ENCODE peak calls at places on chromosomes 4 and X, in eight cellular contexts. K is CD8-positive, alpha-beta T cell; U is CD4-positive, CD25-positive, alpha-beta regulatory T cell; X is aorta; N is left lung; H is substantia nigra; W is fibroblast of lung; M is cardiac muscle cell. R is an unnamed sample.

GRCh38 chr4:150974750-150975149 is 40.3 kb downstream of the LRBA start:
- DNase-seq in U (no peak), K (no peak), H (no peak), W (no peak), X (no peak), N (no peak), M (no peak), R (no peak)

GRCh38 chr4:111454961-111455360 is 690.3 kb upstream of the FAM241A start:
- DNase-seq in W (peak), M (peak), K (no peak), N (peak), X (no peak), U (no peak), H (no peak), R (no peak)

GRCh38 chrX:123993904-123994635 is 32.6 kb downstream of the STAG2 start:
- DNase-seq in M (no peak), N (no peak), W (no peak), K (no peak), U (no peak), X (no peak), H (no peak), R (no peak)

GRCh38 chr4:80492761-80493160 is 157.2 kb downstream of the CFAP299 start:
- DNase-seq in N (no peak), X (no peak), M (no peak), W (no peak), H (no peak), U (peak), K (peak), R (no peak)

GRCh38 chr4:52617467-52618017 is 41.6 kb downstream of the USP46 start:
- DNase-seq in X (no peak), K (no peak), N (no peak), H (no peak), M (no peak), W (no peak), U (no peak), R (no peak)

GRCh38 chrX:16476692-16477091 is 173.3 kb upstream of the S100G start:
- DNase-seq in U (no peak), K (no peak), X (no peak), N (no peak), W (no peak), H (no peak), M (no peak), R (no peak)

GRCh38 chr4:77193511-77194236 is 36.7 kb downstream of the CCNG2 start:
- DNase-seq in W (no peak), X (peak), H (peak), U (peak), N (peak), K (peak), M (no peak), R (peak)

GRCh38 chrX:38293741-38294140 is 33.6 kb downstream of the RPGR start:
- DNase-seq in K (no peak), X (no peak), U (no peak), M (no peak), W (no peak), N (no peak), H (no peak), R (no peak)

GRCh38 chr4:6204098-6204497 is 3.7 kb upstream of the JAKMIP1 start:
- DNase-seq in W (no peak), H (no peak), K (no peak), U (no peak), X (no peak), M (no peak), N (no peak), R (no peak)

GRCh38 chr4:110164251-110164650 is 34.2 kb downstream of the ELOVL6 start:
- DNase-seq in W (peak), X (no peak), M (peak), U (no peak), H (no peak), N (no peak), K (no peak), R (no peak)

GRCh38 chr4:128583753-128584712 is 225.5 kb upstream of the JADE1 start:
- DNase-seq in M (peak), N (peak), K (no peak), W (no peak), X (no peak), H (no peak), U (no peak), R (no peak)

GRCh38 chrX:115030635-115031034 is 13.2 kb upstream of the IL13RA2 start:
- DNase-seq in U (no peak), X (no peak), N (no peak), M (no peak), K (no peak), H (no peak), W (no peak), R (no peak)

GRCh38 chr4:24174622-24175021 is 284.8 kb upstream of the PPARGC1A start:
- DNase-seq in U (no peak), W (peak), M (no peak), K (no peak), X (no peak), N (no peak), H (no peak), R (no peak)

GRCh38 chr4:8393593-8394038 is 46.9 kb downstream of the ACOX3 start:
- DNase-seq in X (peak), U (no peak), K (no peak), M (peak), W (peak), N (peak), H (peak), R (peak)

GRCh38 chr4:99835942-99836341 is 19.3 kb downstream of the DAPP1 start:
- DNase-seq in M (no peak), N (no peak), W (no peak), K (no peak), H (no peak), X (no peak), U (no peak), R (no peak)

GRCh38 chrX:28398352-28398751 is 188.9 kb upstream of the IL1RAPL1 start:
- DNase-seq in N (no peak), U (no peak), H (no peak), M (no peak), X (no peak), K (no peak), W (no peak), R (no peak)

GRCh38 chrX:94854251-94854650 is 1180.2 kb downstream of the FAM133A start:
- DNase-seq in N (no peak), W (no peak), U (no peak), K (no peak), M (no peak), H (no peak), X (no peak), R (no peak)

GRCh38 chrX:72094894-72095293 is 36.8 kb downstream of the RTL5 start:
- DNase-seq in N (peak), W (peak), X (no peak), U (peak), H (no peak), M (peak), K (peak), R (no peak)

GRCh38 chr4:80182237-80182866 is 15.0 kb upstream of the PRDM8 start:
- DNase-seq in U (no peak), M (no peak), X (no peak), N (no peak), H (no peak), W (no peak), K (peak), R (no peak)

GRCh38 chr4:88528861-88529260 is 5.3 kb upstream of the PYURF start:
- DNase-seq in U (no peak), H (no peak), K (no peak), M (peak), N (no peak), X (no peak), W (no peak), R (no peak)

GRCh38 chr4:27059446-27059845 is 198.8 kb downstream of the STIM2 start:
- DNase-seq in U (no peak), K (no peak), X (no peak), M (no peak), W (no peak), H (no peak), N (no peak), R (no peak)

GRCh38 chrX:108022491-108023089 is 22.3 kb upstream of the VSIG1 start:
- DNase-seq in H (no peak), M (no peak), W (no peak), X (no peak), N (no peak), U (no peak), K (no peak), R (no peak)

GRCh38 chrX:74923942-74924448 is 1.3 kb downstream of the NEXMIF start:
- DNase-seq in H (peak), M (peak), X (peak), U (no peak), W (no peak), N (peak), K (no peak), R (peak)

GRCh38 chr4:112253382-112254000 is 21.9 kb downstream of the AP1AR start:
- DNase-seq in X (no peak), W (no peak), H (no peak), M (no peak), N (no peak), U (no peak), K (no peak), R (no peak)

GRCh38 chrX:110852180-110852579 is 56.6 kb upstream of the CHRDL1 start:
- DNase-seq in M (peak), U (no peak), H (no peak), X (no peak), W (peak), N (no peak), K (no peak), R (no peak)

GRCh38 chr4:23934223-23934622 is 44.4 kb upstream of the PPARGC1A start:
- DNase-seq in M (no peak), X (no peak), N (no peak), U (no peak), K (no peak), W (no peak), H (no peak), R (no peak)

GRCh38 chrX:20653070-20653469 is 386.4 kb upstream of the RPS6KA3 start:
- DNase-seq in H (no peak), X (no peak), U (no peak), W (peak), M (no peak), N (no peak), K (no peak), R (no peak)

GRCh38 chrX:129984196-129984962 is 1.9 kb downstream of the BCORL1 start:
- DNase-seq in M (peak), K (peak), H (no peak), W (peak), X (peak), U (peak), N (peak), R (no peak)

GRCh38 chr4:137981277-137981676 is 260.9 kb downstream of the SLC7A11 start:
- DNase-seq in K (no peak), X (no peak), U (no peak), W (peak), N (no peak), M (peak), H (no peak), R (no peak)

GRCh38 chr4:137980641-137981040 is 261.5 kb downstream of the SLC7A11 start:
- DNase-seq in K (no peak), U (no peak), H (no peak), M (no peak), W (no peak), X (no peak), N (no peak), R (no peak)
- H3K27ac ChIP-seq in K (no peak), U (no peak), H (no peak), M (no peak), W (no peak), X (no peak), N (no peak), R (no peak)

GRCh38 chrX:12949927-12950656 is 24.8 kb upstream of the TMSB4X start:
- DNase-seq in N (peak), U (peak), K (peak), H (peak), W (peak), X (peak), M (peak), R (peak)
- H3K27ac ChIP-seq in N (peak), U (peak), K (peak), H (peak), W (peak), X (peak), M (no peak), R (peak)

DNA sequence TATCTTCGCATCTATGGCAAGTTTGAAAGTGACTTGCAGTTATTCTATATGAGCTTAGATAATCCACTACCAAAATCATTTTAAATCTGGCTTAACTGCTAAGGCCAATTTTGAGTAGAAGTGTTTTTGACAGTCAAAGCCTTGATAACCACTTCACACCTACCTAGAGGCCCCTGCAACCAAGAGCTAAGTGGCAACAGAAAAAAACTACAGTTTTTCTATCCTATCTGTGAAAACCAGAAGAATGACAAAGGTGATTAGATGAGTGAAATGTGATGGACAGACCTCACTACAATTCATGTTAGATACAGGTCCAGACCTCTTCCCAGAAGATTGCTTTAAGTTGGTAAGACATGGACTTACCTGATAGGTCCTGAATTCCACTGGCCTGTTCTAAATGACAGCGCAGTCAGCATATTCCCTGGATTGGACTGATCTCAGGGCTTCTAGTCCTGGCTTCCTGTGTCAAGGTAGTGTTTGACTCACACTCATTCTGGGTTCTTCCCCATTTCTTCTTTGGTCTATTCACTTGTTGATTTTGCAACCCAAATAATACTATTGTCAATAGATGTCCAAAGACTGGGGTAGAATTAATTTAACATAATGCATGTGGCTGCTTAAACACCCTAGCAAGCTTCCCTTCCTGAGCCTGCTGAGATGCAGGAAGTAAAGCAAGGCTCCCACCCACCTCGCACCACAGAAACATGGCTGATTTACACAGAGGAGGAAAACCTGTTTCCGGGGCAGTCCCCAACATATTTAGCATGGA is 65.1 kb downstream of the PPP3CA start:
- DNase-seq in N (no peak), X (no peak), M (no peak), W (no peak), H (no peak), K (no peak), U (no peak), R (no peak)
- H3K27ac ChIP-seq in N (no peak), X (no peak), M (no peak), W (no peak), H (no peak), K (no peak), U (no peak), R (no peak)

GRCh38 chrX:15165832-15166231 is 104.1 kb downstream of the ASB9 start:
- DNase-seq in X (no peak), K (no peak), M (no peak), W (no peak), N (no peak), H (no peak), U (no peak), R (no peak)

GRCh38 chrX:15173411-15173810 is 96.5 kb downstream of the ASB9 start:
- DNase-seq in M (no peak), N (no peak), W (peak), U (no peak), X (no peak), K (no peak), H (no peak), R (no peak)

GRCh38 chrX:15167826-15168225 is 102.1 kb downstream of the ASB9 start:
- DNase-seq in K (no peak), M (no peak), X (no peak), W (no peak), H (no peak), U (no peak), N (no peak), R (no peak)

GRCh38 chrX:15170927-15171326 is 99.0 kb downstream of the ASB9 start:
- DNase-seq in U (no peak), X (no peak), K (no peak), M (no peak), H (no peak), W (peak), N (no peak), R (no peak)
- H3K27ac ChIP-seq in U (no peak), X (no peak), K (no peak), M (no peak), H (no peak), W (no peak), N (no peak), R (no peak)

DNA sequence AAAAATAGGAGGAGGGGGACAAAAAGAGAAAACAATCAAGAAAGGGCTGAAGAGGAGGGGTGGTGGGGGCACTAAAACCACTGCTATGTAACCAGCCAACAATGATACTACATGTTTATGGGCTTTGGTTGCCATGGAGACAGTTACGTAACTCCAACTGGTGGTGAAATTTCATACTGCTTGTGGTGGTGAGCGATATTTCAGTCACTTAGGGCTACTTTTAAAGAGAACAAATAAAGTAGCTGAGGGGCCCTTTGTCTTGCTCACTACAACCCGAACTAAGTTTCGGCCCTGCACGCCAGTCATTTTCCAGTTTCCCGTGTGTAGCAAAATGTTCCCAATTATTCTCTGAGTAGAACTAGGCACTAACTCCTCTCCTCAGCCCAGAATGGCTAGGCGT is 275.2 kb upstream of the EDA2R start:
- DNase-seq in M (no peak), W (no peak), K (no peak), N (no peak), X (no peak), U (no peak), H (no peak), R (no peak)
- H3K27ac ChIP-seq in M (no peak), W (no peak), K (no peak), N (no peak), X (no peak), U (no peak), H (no peak), R (no peak)

GRCh38 chrX:48919360-48919821 is 567 bp upstream of the PIM2 start:
- DNase-seq in H (no peak), M (no peak), X (no peak), W (no peak), N (no peak), U (no peak), K (no peak), R (no peak)

GRCh38 chrX:48917139-48917980 is 1.5 kb downstream of the PIM2 start:
- DNase-seq in W (peak), H (peak), X (peak), N (peak), U (peak), K (peak), M (peak), R (no peak)

GRCh38 chrX:48918644-48919340 is at the start of gene PIM2:
- DNase-seq in N (peak), X (peak), K (peak), M (peak), W (peak), U (peak), H (peak), R (peak)

GRCh38 chrX:48919947-48920712 is 1.3 kb upstream of the PIM2 start:
- DNase-seq in X (no peak), M (no peak), H (no peak), K (no peak), N (no peak), W (no peak), U (peak), R (no peak)

DNA sequence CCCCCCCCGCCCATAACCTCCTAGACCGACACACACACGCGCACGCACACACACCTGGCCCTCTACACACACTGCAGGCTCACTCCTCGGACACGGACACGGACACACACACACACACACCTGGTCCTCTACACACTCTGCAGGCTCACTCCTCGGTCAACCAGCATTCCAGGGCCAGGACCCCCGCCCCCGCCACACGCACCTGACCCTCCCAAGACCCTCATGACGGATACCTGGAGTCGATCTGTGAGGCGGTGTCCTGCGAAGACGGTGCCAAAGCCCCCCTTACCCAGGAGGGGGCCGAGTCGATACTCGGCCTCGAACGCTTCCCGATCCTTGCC is 551 bp downstream of the PIM2 start:
- DNase-seq in W (no peak), M (no peak), H (no peak), K (no peak), N (no peak), U (no peak), X (no peak), R (no peak)
- H3K27ac ChIP-seq in W (peak), M (no peak), H (peak), K (peak), N (peak), U (peak), X (peak), R (peak)

GRCh38 chr4:75477201-75477600 is 37.0 kb downstream of the RCHY1 start:
- DNase-seq in N (no peak), H (no peak), M (peak), W (no peak), K (no peak), U (no peak), X (no peak), R (no peak)
- H3K27ac ChIP-seq in N (no peak), H (no peak), M (no peak), W (no peak), K (no peak), U (no peak), X (no peak), R (no peak)

GRCh38 chr4:74402692-74403460 is 37.9 kb downstream of the EREG start:
- DNase-seq in N (no peak), U (no peak), W (no peak), M (no peak), H (no peak), K (no peak), X (no peak), R (no peak)

GRCh38 chr4:74400395-74400794 is 35.5 kb downstream of the EREG start:
- DNase-seq in X (no peak), N (no peak), W (no peak), M (no peak), K (no peak), U (no peak), H (no peak), R (no peak)

GRCh38 chr4:74394476-74395136 is 29.7 kb downstream of the EREG start:
- DNase-seq in X (no peak), M (peak), K (no peak), N (no peak), W (peak), U (no peak), H (no peak), R (no peak)

GRCh38 chr4:74395633-74396032 is 30.7 kb downstream of the EREG start:
- DNase-seq in X (no peak), M (peak), W (peak), N (no peak), H (no peak), U (no peak), K (no peak), R (no peak)

DNA sequence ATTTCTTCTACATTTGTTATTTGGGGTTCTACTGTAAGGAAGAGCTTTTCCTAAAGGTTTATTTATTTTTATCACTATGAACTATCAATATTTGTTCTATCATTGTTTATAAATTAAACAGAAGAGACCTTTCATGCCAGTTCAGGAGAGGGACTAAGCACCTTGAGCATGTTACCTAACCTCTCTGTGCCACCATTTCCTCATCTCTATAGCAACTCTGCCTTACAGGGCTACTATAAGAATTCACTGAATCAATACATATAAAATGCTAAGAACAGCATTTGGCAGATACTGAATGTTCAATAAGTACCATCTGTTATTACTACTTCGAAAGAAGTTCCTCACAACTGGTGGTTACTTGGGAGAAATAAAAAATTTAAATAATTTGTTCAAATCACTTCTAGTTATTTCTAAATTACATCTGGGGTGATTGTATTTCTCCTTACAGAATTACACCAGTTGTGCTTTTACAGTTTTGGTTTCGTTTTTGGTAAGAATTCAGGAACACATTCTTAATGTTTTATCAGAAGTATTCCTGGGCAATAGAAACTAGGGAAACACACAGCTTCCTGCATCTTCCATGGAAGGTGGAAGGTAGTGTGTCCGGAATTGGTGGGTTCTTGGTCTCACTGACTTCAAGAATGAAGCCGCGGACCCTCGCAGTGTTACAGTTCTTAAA is 32.9 kb downstream of the EREG start:
- DNase-seq in H (no peak), M (peak), K (no peak), U (no peak), N (no peak), X (no peak), W (no peak), R (no peak)
- H3K27ac ChIP-seq in H (no peak), M (no peak), K (peak), U (peak), N (no peak), X (no peak), W (no peak), R (no peak)